ENCODE peak calls at places on chromosomes 1 and 21, in seven cellular contexts. F is neuronal stem cell, B is mesendoderm, L is trophoblast cell, H is IMR-90, O is H1, R is mesenchymal stem cell. N is an unnamed sample.

GRCh38 chr1:218571515-218571914 is 226.4 kb downstream of the TGFB2 start:
- DNase-seq in F (no peak), B (no peak), R (no peak), H (no peak), O (no peak), L (no peak), N (no peak)

GRCh38 chr1:216458807-216459206 is 35.6 kb upstream of the USH2A start:
- DNase-seq in O (no peak), H (no peak), B (no peak), F (no peak), L (peak; percentile 11), R (no peak), N (no peak)

GRCh38 chr1:55522353-55522903 is 307.3 kb upstream of the USP24 start:
- DNase-seq in R (no peak), L (no peak), B (no peak), H (no peak), F (no peak), O (no peak), N (no peak)

GRCh38 chr1:173742203-173742886 is 27.6 kb downstream of the KLHL20 start:
- DNase-seq in L (no peak), F (no peak), B (no peak), H (no peak), R (no peak), O (no peak), N (no peak)

GRCh38 chr1:227330709-227331108 is 12.4 kb upstream of the CDC42BPA start:
- DNase-seq in F (no peak), B (no peak), O (no peak), H (peak; percentile 34), R (no peak), L (no peak), N (no peak)

GRCh38 chr1:84833198-84833597 is 59.8 kb downstream of the LPAR3 start:
- DNase-seq in H (no peak), B (no peak), R (peak; percentile 45), O (no peak), F (no peak), L (peak; percentile 14), N (no peak)

GRCh38 chr1:155978973-155979429 is 654 bp upstream of the ARHGEF2 start:
- DNase-seq in B (no peak), R (peak; percentile 61), L (peak; percentile 43), O (no peak), F (no peak), H (peak; percentile 31), N (no peak)

GRCh38 chr21:33380483-33380998 is 22.7 kb upstream of the IFNGR2 start:
- DNase-seq in R (peak; percentile 95), F (no peak), B (peak; percentile 89), H (peak; percentile 96), O (no peak), L (peak; percentile 98), N (peak; percentile 67)

GRCh38 chr1:226820935-226821718 is 49.3 kb upstream of the PSEN2 start:
- DNase-seq in L (peak; percentile 75), F (no peak), H (peak; percentile 100), B (peak; percentile 55), O (no peak), R (peak; percentile 100), N (no peak)

GRCh38 chr1:34597877-34598514 is 156.9 kb upstream of the GJB5 start:
- DNase-seq in L (peak; percentile 79), F (peak; percentile 73), O (peak; percentile 96), R (no peak), H (peak; percentile 6), B (peak; percentile 75), N (peak; percentile 88)

GRCh38 chr1:116690809-116691323 is 23.3 kb upstream of the IGSF3 start:
- DNase-seq in B (no peak), F (no peak), O (no peak), L (no peak), H (no peak), R (no peak), N (no peak)
- H2AK5ac ChIP-seq in B (no peak overlapping the region), F (no peak overlapping the region), O (no peak overlapping the region), L (no peak overlapping the region), H (no peak overlapping the region), R (no peak overlapping the region), N (no peak overlapping the region)

DNA sequence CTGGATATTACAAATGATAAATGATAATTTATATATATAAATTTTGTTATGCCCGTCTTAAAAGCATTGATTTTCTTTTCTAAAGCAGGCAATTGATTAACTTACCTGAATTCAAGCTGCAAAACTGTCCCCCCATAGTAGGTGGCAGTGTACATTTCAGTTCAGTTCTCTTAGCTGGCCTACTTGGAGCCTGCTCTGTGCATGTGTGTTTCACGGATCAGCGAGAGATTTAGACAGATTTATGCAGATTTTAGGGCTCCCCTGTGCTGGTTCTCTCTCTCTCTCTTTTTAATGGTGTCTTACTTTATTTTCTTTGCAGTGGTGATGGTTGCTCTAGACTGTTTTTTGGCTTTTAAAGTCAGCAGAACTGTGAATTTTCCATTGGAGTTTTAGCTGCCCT is 30.7 kb downstream of the CLIC4 start:
- DNase-seq in O (no peak), H (no peak), F (no peak), L (no peak), R (no peak), B (no peak), N (no peak)
- H3K9ac ChIP-seq in O (no peak overlapping the region), H (no peak overlapping the region), F (no peak overlapping the region), L (no peak overlapping the region), R (peak overlapping the region; percentile 20), B (no peak overlapping the region), N (no peak overlapping the region)

GRCh38 chr21:44914176-44914874 is 6.4 kb downstream of the ITGB2 start:
- DNase-seq in O (no peak), H (no peak), B (no peak), R (no peak), L (no peak), F (no peak), N (no peak)
- H2AK5ac ChIP-seq in O (no peak overlapping the region), H (peak overlapping the region; percentile 33), B (no peak overlapping the region), R (no peak overlapping the region), L (no peak overlapping the region), F (peak overlapping the region; percentile 2), N (no peak overlapping the region)

GRCh38 chr1:107009286-107009685 is 47.2 kb upstream of the PRMT6 start:
- DNase-seq in H (no peak), O (no peak), L (no peak), B (no peak), F (no peak), R (no peak), N (no peak)

GRCh38 chr1:107016376-107016978 is 40.0 kb upstream of the PRMT6 start:
- DNase-seq in L (no peak), F (no peak), R (no peak), O (no peak), B (no peak), H (no peak), N (no peak)

GRCh38 chr1:107010582-107010981 is 45.9 kb upstream of the PRMT6 start:
- DNase-seq in B (no peak), H (no peak), L (no peak), F (no peak), O (no peak), R (no peak), N (no peak)
- H3K9ac ChIP-seq in B (no peak overlapping the region), H (no peak overlapping the region), L (no peak overlapping the region), F (no peak overlapping the region), O (no peak overlapping the region), R (no peak overlapping the region), N (no peak overlapping the region)